ENCODE peak calls at places on chromosomes 6 and 20, in seven cellular contexts. W is lung, K is astrocyte, O is mesothelial cell of epicardium, I is progenitor cell of endocrine pancreas, T is OCI-LY7, F is transverse colon. P is an unnamed sample.

GRCh38 chr6:48315915-48316314 is 204.9 kb upstream of the PTCHD4 start:
- DNase-seq in W (no peak), K (no peak), O (no peak), I (no peak), T (no peak), F (no peak), P (no peak)

GRCh38 chr6:170290306-170291128 is at the start of gene DLL1:
- DNase-seq in W (no peak), K (peak), O (no peak), I (peak), T (no peak), F (peak), P (peak)

GRCh38 chr20:33480071-33480470 is 9.8 kb upstream of the CBFA2T2 start:
- DNase-seq in W (no peak), K (no peak), O (no peak), I (no peak), T (no peak), F (peak), P (no peak)

GRCh38 chr6:111806561-111807497 is 66.4 kb downstream of the FYN start:
- DNase-seq in W (no peak), K (peak), O (no peak), I (no peak), T (no peak), F (no peak), P (no peak)

GRCh38 chr6:99019341-99019740 is 71.6 kb upstream of the FBXL4 start:
- DNase-seq in W (no peak), K (peak), O (no peak), I (no peak), T (no peak), F (no peak), P (no peak)

GRCh38 chr6:13729891-13730290 is 18.3 kb upstream of the RANBP9 start:
- DNase-seq in W (no peak), K (peak), O (no peak), I (no peak), T (no peak), F (no peak), P (peak)

GRCh38 chr6:23505021-23505420 is 621.0 kb upstream of the NRSN1 start:
- DNase-seq in W (no peak), K (peak), O (no peak), I (no peak), T (no peak), F (no peak), P (no peak)

GRCh38 chr6:16278048-16278724 is 39.8 kb downstream of the GMPR start:
- DNase-seq in W (no peak), K (no peak), O (no peak), I (no peak), T (no peak), F (no peak), P (no peak)

GRCh38 chr6:138161434-138162103 is at the start of gene ARFGEF3:
- DNase-seq in W (peak), K (peak), O (peak), I (peak), T (no peak), F (peak), P (peak)

GRCh38 chr6:107666084-107666981 is 157.8 kb downstream of the SCML4 start:
- DNase-seq in W (no peak), K (peak), O (no peak), I (no peak), T (no peak), F (no peak), P (no peak)

GRCh38 chr20:11454966-11455799 is 462.5 kb upstream of the BTBD3 start:
- DNase-seq in W (no peak), K (peak), O (no peak), I (no peak), T (no peak), F (peak), P (no peak)

GRCh38 chr6:14317616-14318015 is 200.0 kb downstream of the CD83 start:
- DNase-seq in W (no peak), K (no peak), O (no peak), I (no peak), T (no peak), F (no peak), P (no peak)

GRCh38 chr6:32174416-32174815 is 1.5 kb downstream of the AGPAT1 start:
- DNase-seq in W (no peak), K (no peak), O (no peak), I (no peak), T (no peak), F (no peak), P (no peak)

GRCh38 chr20:58137236-58137635 is 91.2 kb downstream of the ANKRD60 start:
- DNase-seq in W (no peak), K (no peak), O (no peak), I (no peak), T (no peak), F (no peak), P (no peak)

GRCh38 chr20:5719861-5720401 is 30.3 kb upstream of the SHLD1 start:
- DNase-seq in W (no peak), K (peak), O (no peak), I (no peak), T (no peak), F (no peak), P (peak)

GRCh38 chr6:10999994-11000393 is 44.1 kb downstream of the ELOVL2 start:
- DNase-seq in W (no peak), K (peak), O (no peak), I (no peak), T (no peak), F (no peak), P (no peak)

GRCh38 chr6:44487611-44488010 is 100.1 kb downstream of the CDC5L start:
- DNase-seq in W (no peak), K (no peak), O (no peak), I (no peak), T (no peak), F (no peak), P (no peak)

GRCh38 chr20:13638162-13638495 is 603 bp downstream of the TASP1 start:
- DNase-seq in W (no peak), K (peak), O (no peak), I (no peak), T (no peak), F (peak), P (no peak)

GRCh38 chr6:112204350-112204706 is 50.0 kb downstream of the LAMA4 start:
- DNase-seq in W (no peak), K (no peak), O (no peak), I (no peak), T (no peak), F (no peak), P (no peak)

GRCh38 chr20:17845701-17846475 is 122.7 kb downstream of the SNX5 start:
- DNase-seq in W (no peak), K (peak), O (no peak), I (no peak), T (no peak), F (peak), P (no peak)

GRCh38 chr6:56140090-56140489 is 107.3 kb downstream of the COL21A1 start:
- DNase-seq in W (no peak), K (no peak), O (no peak), I (no peak), T (no peak), F (no peak), P (no peak)

GRCh38 chr6:56292505-56293181 is 45.3 kb upstream of the COL21A1 start:
- DNase-seq in W (no peak), K (peak), O (no peak), I (peak), T (peak), F (peak), P (no peak)

GRCh38 chr6:112216699-112217551 is 37.4 kb downstream of the LAMA4 start:
- DNase-seq in W (no peak), K (peak), O (no peak), I (no peak), T (no peak), F (no peak), P (no peak)

GRCh38 chr20:4513720-4514119 is 208.0 kb upstream of the PRND start:
- DNase-seq in W (no peak), K (peak), O (no peak), I (no peak), T (no peak), F (no peak), P (no peak)

GRCh38 chr6:53410508-53411258 is 61.9 kb upstream of the ELOVL5 start:
- DNase-seq in W (peak), K (no peak), O (no peak), I (no peak), T (peak), F (peak), P (peak)

GRCh38 chr6:109527989-109528388 is 45.0 kb upstream of the ZBTB24 start:
- DNase-seq in W (no peak), K (no peak), O (no peak), I (no peak), T (peak), F (no peak), P (no peak)
- TF ChIP-seq CTCF in W (no peak), K (peak), O (peak), I (peak), T (peak), F (no peak), P (no peak)

GRCh38 chr20:2144850-2145249 is 43.2 kb downstream of the STK35 start:
- DNase-seq in W (no peak), K (no peak), O (no peak), I (no peak), T (no peak), F (no peak), P (no peak)
- TF ChIP-seq CTCF in W (no peak), K (no peak), O (no peak), I (no peak), T (no peak), F (no peak), P (no peak)

GRCh38 chr20:37519508-37520416 is 1.3 kb upstream of the NNAT start:
- DNase-seq in W (no peak), K (no peak), O (no peak), I (no peak), T (peak), F (peak), P (no peak)
- TF ChIP-seq CTCF in W (no peak), K (no peak), O (no peak), I (peak), T (peak), F (no peak), P (no peak)

GRCh38 chr6:142008776-142009175 is 123.9 kb upstream of the GJE1 start:
- DNase-seq in W (no peak), K (no peak), O (no peak), I (no peak), T (no peak), F (no peak), P (no peak)
- TF ChIP-seq CTCF in W (no peak), K (no peak), O (no peak), I (no peak), T (no peak), F (no peak), P (no peak)